ENCODE peak calls at places on chromosome 11, in ten cellular contexts. One of them, this sample, is unnamed.

GRCh38 chr11:94768602-94769511 is 701 bp downstream of the AMOTL1 start:
- DNase-seq in brain microvascular endothelial cell: no peak
- DNase-seq in fibroblast of mammary gland: no peak
- DNase-seq in AG04450: no peak
- DNase-seq in IMR-90: peak
- DNase-seq in fibroblast of pulmonary artery: peak
- DNase-seq in astrocyte of the cerebellum: no peak
- DNase-seq in uterus: peak
- DNase-seq in kidney: peak
- DNase-seq in neural progenitor cell: peak
- DNase-seq in this sample: no peak

GRCh38 chr11:132206993-132207392 is 836.6 kb downstream of the NTM start:
- DNase-seq in kidney: no peak
- DNase-seq in uterus: no peak
- DNase-seq in fibroblast of pulmonary artery: no peak
- DNase-seq in astrocyte of the cerebellum: no peak
- DNase-seq in neural progenitor cell: no peak
- DNase-seq in IMR-90: no peak
- DNase-seq in AG04450: no peak
- DNase-seq in brain microvascular endothelial cell: no peak
- DNase-seq in fibroblast of mammary gland: no peak
- DNase-seq in this sample: no peak

GRCh38 chr11:30206249-30206996 is 24.4 kb upstream of the FSHB start:
- DNase-seq in AG04450: no peak
- DNase-seq in neural progenitor cell: no peak
- DNase-seq in IMR-90: no peak
- DNase-seq in astrocyte of the cerebellum: no peak
- DNase-seq in fibroblast of mammary gland: no peak
- DNase-seq in fibroblast of pulmonary artery: no peak
- DNase-seq in brain microvascular endothelial cell: no peak
- DNase-seq in uterus: no peak
- DNase-seq in kidney: no peak
- DNase-seq in this sample: no peak

GRCh38 chr11:69558519-69558941 is 77.1 kb downstream of the LINC01488 start:
- DNase-seq in brain microvascular endothelial cell: no peak
- DNase-seq in fibroblast of mammary gland: no peak
- DNase-seq in fibroblast of pulmonary artery: no peak
- DNase-seq in kidney: no peak
- DNase-seq in AG04450: no peak
- DNase-seq in neural progenitor cell: no peak
- DNase-seq in astrocyte of the cerebellum: no peak
- DNase-seq in uterus: no peak
- DNase-seq in IMR-90: no peak
- DNase-seq in this sample: no peak

GRCh38 chr11:22084564-22084963 is 108.3 kb upstream of the ANO5 start:
- DNase-seq in astrocyte of the cerebellum: no peak
- DNase-seq in brain microvascular endothelial cell: no peak
- DNase-seq in IMR-90: no peak
- DNase-seq in fibroblast of pulmonary artery: no peak
- DNase-seq in fibroblast of mammary gland: no peak
- DNase-seq in uterus: no peak
- DNase-seq in kidney: no peak
- DNase-seq in neural progenitor cell: no peak
- DNase-seq in AG04450: no peak
- DNase-seq in this sample: no peak

GRCh38 chr11:64713781-64714363 is 9.1 kb downstream of the NRXN2 start:
- DNase-seq in uterus: no peak
- DNase-seq in AG04450: no peak
- DNase-seq in astrocyte of the cerebellum: no peak
- DNase-seq in IMR-90: no peak
- DNase-seq in kidney: no peak
- DNase-seq in fibroblast of mammary gland: no peak
- DNase-seq in fibroblast of pulmonary artery: no peak
- DNase-seq in brain microvascular endothelial cell: no peak
- DNase-seq in neural progenitor cell: peak
- DNase-seq in this sample: no peak

GRCh38 chr11:84563356-84563755 is 1063.8 kb downstream of the DLG2 start:
- DNase-seq in AG04450: no peak
- DNase-seq in kidney: no peak
- DNase-seq in neural progenitor cell: no peak
- DNase-seq in IMR-90: no peak
- DNase-seq in fibroblast of mammary gland: no peak
- DNase-seq in brain microvascular endothelial cell: no peak
- DNase-seq in fibroblast of pulmonary artery: no peak
- DNase-seq in astrocyte of the cerebellum: no peak
- DNase-seq in uterus: no peak
- DNase-seq in this sample: no peak

GRCh38 chr11:18203723-18204122 is 31.1 kb downstream of the MRGPRX4 start:
- DNase-seq in IMR-90: peak
- DNase-seq in astrocyte of the cerebellum: no peak
- DNase-seq in fibroblast of mammary gland: peak
- DNase-seq in uterus: no peak
- DNase-seq in kidney: no peak
- DNase-seq in neural progenitor cell: peak
- DNase-seq in AG04450: no peak
- DNase-seq in fibroblast of pulmonary artery: peak
- DNase-seq in brain microvascular endothelial cell: peak
- DNase-seq in this sample: no peak

GRCh38 chr11:88410056-88410455 is 72.5 kb upstream of the CTSC start:
- DNase-seq in brain microvascular endothelial cell: no peak
- DNase-seq in uterus: no peak
- DNase-seq in neural progenitor cell: no peak
- DNase-seq in astrocyte of the cerebellum: no peak
- DNase-seq in kidney: no peak
- DNase-seq in IMR-90: no peak
- DNase-seq in fibroblast of mammary gland: no peak
- DNase-seq in fibroblast of pulmonary artery: no peak
- DNase-seq in AG04450: no peak
- DNase-seq in this sample: no peak

GRCh38 chr11:16924462-16924825 is 89.8 kb downstream of the PLEKHA7 start:
- DNase-seq in IMR-90: no peak
- DNase-seq in uterus: no peak
- DNase-seq in AG04450: no peak
- DNase-seq in astrocyte of the cerebellum: no peak
- DNase-seq in brain microvascular endothelial cell: no peak
- DNase-seq in kidney: no peak
- DNase-seq in fibroblast of pulmonary artery: no peak
- DNase-seq in fibroblast of mammary gland: no peak
- DNase-seq in neural progenitor cell: no peak
- DNase-seq in this sample: no peak

GRCh38 chr11:128871165-128871564 is 4.1 kb upstream of the KCNJ1 start:
- DNase-seq in IMR-90: no peak
- DNase-seq in fibroblast of pulmonary artery: no peak
- DNase-seq in AG04450: no peak
- DNase-seq in astrocyte of the cerebellum: no peak
- DNase-seq in neural progenitor cell: peak
- DNase-seq in fibroblast of mammary gland: no peak
- DNase-seq in brain microvascular endothelial cell: no peak
- DNase-seq in uterus: no peak
- DNase-seq in kidney: no peak
- DNase-seq in this sample: no peak

GRCh38 chr11:13834463-13834862 is 128.1 kb upstream of the SPON1 start:
- DNase-seq in fibroblast of pulmonary artery: no peak
- DNase-seq in IMR-90: no peak
- DNase-seq in uterus: no peak
- DNase-seq in brain microvascular endothelial cell: no peak
- DNase-seq in fibroblast of mammary gland: no peak
- DNase-seq in kidney: no peak
- DNase-seq in AG04450: no peak
- DNase-seq in neural progenitor cell: peak
- DNase-seq in astrocyte of the cerebellum: no peak
- DNase-seq in this sample: no peak

GRCh38 chr11:69371731-69372588 is 78.0 kb downstream of the MYEOV start:
- DNase-seq in astrocyte of the cerebellum: no peak
- DNase-seq in kidney: no peak
- DNase-seq in uterus: no peak
- DNase-seq in neural progenitor cell: no peak
- DNase-seq in AG04450: no peak
- DNase-seq in brain microvascular endothelial cell: no peak
- DNase-seq in fibroblast of pulmonary artery: no peak
- DNase-seq in IMR-90: no peak
- DNase-seq in fibroblast of mammary gland: no peak
- DNase-seq in this sample: no peak

GRCh38 chr11:44884056-44884455 is 66.6 kb downstream of the TP53I11 start:
- DNase-seq in fibroblast of pulmonary artery: no peak
- DNase-seq in AG04450: no peak
- DNase-seq in neural progenitor cell: no peak
- DNase-seq in kidney: no peak
- DNase-seq in astrocyte of the cerebellum: no peak
- DNase-seq in brain microvascular endothelial cell: no peak
- DNase-seq in uterus: no peak
- DNase-seq in IMR-90: no peak
- DNase-seq in fibroblast of mammary gland: no peak
- DNase-seq in this sample: no peak

GRCh38 chr11:73477518-73477917 is 101.3 kb downstream of the RELT start:
- DNase-seq in uterus: no peak
- DNase-seq in fibroblast of pulmonary artery: no peak
- DNase-seq in fibroblast of mammary gland: no peak
- DNase-seq in kidney: no peak
- DNase-seq in AG04450: no peak
- DNase-seq in brain microvascular endothelial cell: no peak
- DNase-seq in IMR-90: no peak
- DNase-seq in neural progenitor cell: no peak
- DNase-seq in astrocyte of the cerebellum: no peak
- DNase-seq in this sample: no peak

GRCh38 chr11:125312812-125313211 is 148.3 kb downstream of the PKNOX2 start:
- DNase-seq in kidney: peak
- DNase-seq in brain microvascular endothelial cell: no peak
- DNase-seq in astrocyte of the cerebellum: no peak
- DNase-seq in uterus: no peak
- DNase-seq in fibroblast of pulmonary artery: no peak
- DNase-seq in IMR-90: no peak
- DNase-seq in AG04450: no peak
- DNase-seq in fibroblast of mammary gland: no peak
- DNase-seq in neural progenitor cell: no peak
- DNase-seq in this sample: no peak

DNA sequence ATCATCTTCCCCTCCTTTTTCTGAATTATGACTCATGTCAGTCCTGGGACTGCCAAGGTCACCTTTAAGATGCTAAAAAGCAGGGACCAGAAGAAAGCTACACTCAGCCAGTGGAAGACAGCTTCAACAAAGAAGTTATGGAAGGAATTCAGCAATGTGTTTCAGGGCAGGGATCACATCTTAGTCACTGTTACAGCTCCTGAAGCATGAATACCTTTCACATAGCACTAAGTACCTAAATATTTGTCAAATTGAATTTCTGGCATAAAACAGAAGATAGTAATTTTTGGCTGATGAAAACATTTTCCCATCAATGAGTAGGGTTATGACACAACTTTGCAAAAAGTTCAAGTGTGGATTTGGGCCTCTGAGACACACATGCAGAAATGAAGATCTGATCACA is 5.2 kb downstream of the DDB1 start:
- DNase-seq in neural progenitor cell: no peak
- DNase-seq in brain microvascular endothelial cell: no peak
- DNase-seq in IMR-90: peak
- DNase-seq in AG04450: no peak
- DNase-seq in fibroblast of mammary gland: peak
- DNase-seq in fibroblast of pulmonary artery: peak
- DNase-seq in uterus: no peak
- DNase-seq in kidney: no peak
- DNase-seq in astrocyte of the cerebellum: no peak
- DNase-seq in this sample: peak
- TF ChIP-seq CTCF in neural progenitor cell: no peak
- TF ChIP-seq CTCF in brain microvascular endothelial cell: no peak
- TF ChIP-seq CTCF in IMR-90: no peak
- TF ChIP-seq CTCF in AG04450: no peak
- TF ChIP-seq CTCF in fibroblast of mammary gland: no peak
- TF ChIP-seq CTCF in fibroblast of pulmonary artery: no peak
- TF ChIP-seq CTCF in uterus: no peak
- TF ChIP-seq CTCF in kidney: no peak
- TF ChIP-seq CTCF in astrocyte of the cerebellum: no peak
- TF ChIP-seq CTCF in this sample: no peak

DNA sequence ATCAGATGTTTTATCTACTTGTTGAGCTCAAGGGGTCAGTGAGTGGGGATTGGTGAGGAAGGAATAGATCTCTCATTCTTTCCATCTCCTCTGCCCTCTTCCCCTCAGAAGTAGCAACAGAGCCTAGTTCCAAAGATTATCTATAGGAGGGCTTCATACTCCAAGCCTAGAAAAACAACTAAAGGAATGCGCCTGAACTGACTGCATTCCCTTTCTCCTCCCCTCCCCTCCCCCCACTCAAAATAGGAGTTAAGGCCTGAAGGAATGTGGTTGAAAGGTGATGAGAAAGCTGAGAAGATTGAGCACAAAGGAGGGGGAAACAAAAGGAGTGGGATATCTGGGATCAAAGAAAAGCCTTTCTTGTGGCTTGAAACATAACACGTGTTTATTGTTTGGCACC is 10.5 kb downstream of the EMSY start:
- DNase-seq in uterus: no peak
- DNase-seq in kidney: no peak
- DNase-seq in astrocyte of the cerebellum: no peak
- DNase-seq in IMR-90: peak
- DNase-seq in AG04450: no peak
- DNase-seq in neural progenitor cell: peak
- DNase-seq in fibroblast of mammary gland: no peak
- DNase-seq in fibroblast of pulmonary artery: peak
- DNase-seq in brain microvascular endothelial cell: peak
- DNase-seq in this sample: no peak
- H3K4me3 ChIP-seq in uterus: no peak
- H3K4me3 ChIP-seq in kidney: no peak
- H3K4me3 ChIP-seq in astrocyte of the cerebellum: no peak
- H3K4me3 ChIP-seq in IMR-90: no peak
- H3K4me3 ChIP-seq in AG04450: no peak
- H3K4me3 ChIP-seq in neural progenitor cell: peak
- H3K4me3 ChIP-seq in fibroblast of mammary gland: no peak
- H3K4me3 ChIP-seq in fibroblast of pulmonary artery: no peak
- H3K4me3 ChIP-seq in brain microvascular endothelial cell: no peak
- H3K4me3 ChIP-seq in this sample: no peak

DNA sequence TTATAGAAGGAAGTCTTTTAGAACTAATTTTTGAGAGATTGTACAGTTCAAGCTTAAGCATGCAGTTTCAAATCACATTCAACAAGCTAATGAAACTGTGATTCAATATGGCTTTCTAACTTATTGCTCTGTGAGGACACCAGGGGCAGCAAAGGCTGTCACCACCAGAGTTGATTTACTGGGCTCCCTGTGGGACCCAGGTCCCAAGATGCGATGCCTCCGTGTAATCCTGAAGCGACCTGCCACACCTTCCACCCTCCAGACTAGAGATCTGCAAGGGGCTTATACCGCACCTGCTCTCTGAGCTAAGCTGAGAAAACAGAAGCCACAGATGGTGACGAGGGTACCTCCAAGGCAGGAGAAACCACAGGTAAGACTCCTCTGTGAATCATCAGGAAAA is 918 bp upstream of the OR51Q1 start:
- DNase-seq in fibroblast of mammary gland: no peak
- DNase-seq in astrocyte of the cerebellum: no peak
- DNase-seq in kidney: no peak
- DNase-seq in fibroblast of pulmonary artery: no peak
- DNase-seq in uterus: no peak
- DNase-seq in IMR-90: no peak
- DNase-seq in AG04450: no peak
- DNase-seq in neural progenitor cell: peak
- DNase-seq in brain microvascular endothelial cell: no peak
- DNase-seq in this sample: no peak
- TF ChIP-seq CTCF in fibroblast of mammary gland: no peak
- TF ChIP-seq CTCF in astrocyte of the cerebellum: no peak
- TF ChIP-seq CTCF in kidney: no peak
- TF ChIP-seq CTCF in fibroblast of pulmonary artery: no peak
- TF ChIP-seq CTCF in uterus: no peak
- TF ChIP-seq CTCF in IMR-90: no peak
- TF ChIP-seq CTCF in AG04450: no peak
- TF ChIP-seq CTCF in neural progenitor cell: peak
- TF ChIP-seq CTCF in brain microvascular endothelial cell: no peak
- TF ChIP-seq CTCF in this sample: no peak

GRCh38 chr11:109423860-109424190 is 1.8 kb downstream of the C11orf87 start:
- DNase-seq in fibroblast of mammary gland: no peak
- DNase-seq in brain microvascular endothelial cell: no peak
- DNase-seq in AG04450: no peak
- DNase-seq in neural progenitor cell: no peak
- DNase-seq in astrocyte of the cerebellum: no peak
- DNase-seq in kidney: peak
- DNase-seq in IMR-90: no peak
- DNase-seq in fibroblast of pulmonary artery: no peak
- DNase-seq in uterus: no peak
- DNase-seq in this sample: no peak
- H3K4me3 ChIP-seq in fibroblast of mammary gland: no peak
- H3K4me3 ChIP-seq in brain microvascular endothelial cell: peak
- H3K4me3 ChIP-seq in AG04450: no peak
- H3K4me3 ChIP-seq in neural progenitor cell: peak
- H3K4me3 ChIP-seq in astrocyte of the cerebellum: peak
- H3K4me3 ChIP-seq in kidney: no peak
- H3K4me3 ChIP-seq in IMR-90: peak
- H3K4me3 ChIP-seq in fibroblast of pulmonary artery: no peak
- H3K4me3 ChIP-seq in uterus: no peak
- H3K4me3 ChIP-seq in this sample: no peak

This sample was measured in BJ.